ENCODE peak calls at places on chromosomes 5 and 9, in ten cellular contexts. One of them, this sample, is unnamed.

GRCh38 chr9:93468763-93469456 is 15.5 kb upstream of the FAM120AOS start:
- DNase-seq in HuH-7: no peak
- DNase-seq in activated naive CD4-positive, alpha-beta T cell treated with anti-CD3 and anti-CD28 coated beads, Interleukin-2, amount 10 ng/mL, durations not matched to agents 7 days and 5 days: no peak
- DNase-seq in stimulated activated CD8-positive, alpha-beta memory T cell treated with anti-CD3 and anti-CD28 coated beads, Interleukin-4, amount 100 ng/mL, for 48 hours: no peak
- DNase-seq in progenitor cell of endocrine pancreas: no peak
- DNase-seq in dorsolateral prefrontal cortex: no peak
- DNase-seq in mesothelial cell of epicardium: no peak
- DNase-seq in HuH-7.5: no peak
- DNase-seq in substantia nigra: no peak
- DNase-seq in stimulated activated CD4-positive, alpha-beta T cell treated with anti-CD3 and anti-CD28 coated beads, Interleukin-15, amount 100 ng/mL, for 1 hour: no peak
- DNase-seq in this sample: no peak

GRCh38 chr5:81848368-81848767 is 97.5 kb upstream of the SSBP2 start:
- DNase-seq in HuH-7: no peak
- DNase-seq in activated naive CD4-positive, alpha-beta T cell treated with anti-CD3 and anti-CD28 coated beads, Interleukin-2, amount 10 ng/mL, durations not matched to agents 7 days and 5 days: no peak
- DNase-seq in stimulated activated CD8-positive, alpha-beta memory T cell treated with anti-CD3 and anti-CD28 coated beads, Interleukin-4, amount 100 ng/mL, for 48 hours: no peak
- DNase-seq in progenitor cell of endocrine pancreas: no peak
- DNase-seq in dorsolateral prefrontal cortex: no peak
- DNase-seq in mesothelial cell of epicardium: no peak
- DNase-seq in HuH-7.5: no peak
- DNase-seq in substantia nigra: no peak
- DNase-seq in stimulated activated CD4-positive, alpha-beta T cell treated with anti-CD3 and anti-CD28 coated beads, Interleukin-15, amount 100 ng/mL, for 1 hour: no peak
- DNase-seq in this sample: no peak

GRCh38 chr5:61449756-61450155 is 117.7 kb downstream of the ZSWIM6 start:
- DNase-seq in HuH-7: no peak
- DNase-seq in activated naive CD4-positive, alpha-beta T cell treated with anti-CD3 and anti-CD28 coated beads, Interleukin-2, amount 10 ng/mL, durations not matched to agents 7 days and 5 days: no peak
- DNase-seq in stimulated activated CD8-positive, alpha-beta memory T cell treated with anti-CD3 and anti-CD28 coated beads, Interleukin-4, amount 100 ng/mL, for 48 hours: no peak
- DNase-seq in progenitor cell of endocrine pancreas: no peak
- DNase-seq in dorsolateral prefrontal cortex: no peak
- DNase-seq in mesothelial cell of epicardium: no peak
- DNase-seq in HuH-7.5: no peak
- DNase-seq in substantia nigra: no peak
- DNase-seq in stimulated activated CD4-positive, alpha-beta T cell treated with anti-CD3 and anti-CD28 coated beads, Interleukin-15, amount 100 ng/mL, for 1 hour: no peak
- DNase-seq in this sample: no peak

GRCh38 chr5:178227138-178227659 is 5.4 kb downstream of the PHYKPL start:
- DNase-seq in HuH-7: no peak
- DNase-seq in activated naive CD4-positive, alpha-beta T cell treated with anti-CD3 and anti-CD28 coated beads, Interleukin-2, amount 10 ng/mL, durations not matched to agents 7 days and 5 days: no peak
- DNase-seq in stimulated activated CD8-positive, alpha-beta memory T cell treated with anti-CD3 and anti-CD28 coated beads, Interleukin-4, amount 100 ng/mL, for 48 hours: no peak
- DNase-seq in progenitor cell of endocrine pancreas: no peak
- DNase-seq in dorsolateral prefrontal cortex: no peak
- DNase-seq in mesothelial cell of epicardium: no peak
- DNase-seq in HuH-7.5: no peak
- DNase-seq in substantia nigra: no peak
- DNase-seq in stimulated activated CD4-positive, alpha-beta T cell treated with anti-CD3 and anti-CD28 coated beads, Interleukin-15, amount 100 ng/mL, for 1 hour: no peak
- DNase-seq in this sample: peak; percentile 19

GRCh38 chr9:81801190-81801589 is 111.8 kb upstream of the TLE1 start:
- DNase-seq in HuH-7: no peak
- DNase-seq in activated naive CD4-positive, alpha-beta T cell treated with anti-CD3 and anti-CD28 coated beads, Interleukin-2, amount 10 ng/mL, durations not matched to agents 7 days and 5 days: no peak
- DNase-seq in stimulated activated CD8-positive, alpha-beta memory T cell treated with anti-CD3 and anti-CD28 coated beads, Interleukin-4, amount 100 ng/mL, for 48 hours: no peak
- DNase-seq in progenitor cell of endocrine pancreas: no peak
- DNase-seq in dorsolateral prefrontal cortex: no peak
- DNase-seq in mesothelial cell of epicardium: no peak
- DNase-seq in HuH-7.5: no peak
- DNase-seq in substantia nigra: no peak
- DNase-seq in stimulated activated CD4-positive, alpha-beta T cell treated with anti-CD3 and anti-CD28 coated beads, Interleukin-15, amount 100 ng/mL, for 1 hour: no peak
- DNase-seq in this sample: no peak

GRCh38 chr9:78053627-78054026 is 22.0 kb upstream of the GNAQ start:
- DNase-seq in HuH-7: no peak
- DNase-seq in activated naive CD4-positive, alpha-beta T cell treated with anti-CD3 and anti-CD28 coated beads, Interleukin-2, amount 10 ng/mL, durations not matched to agents 7 days and 5 days: peak; percentile 30
- DNase-seq in stimulated activated CD8-positive, alpha-beta memory T cell treated with anti-CD3 and anti-CD28 coated beads, Interleukin-4, amount 100 ng/mL, for 48 hours: no peak
- DNase-seq in progenitor cell of endocrine pancreas: no peak
- DNase-seq in dorsolateral prefrontal cortex: no peak
- DNase-seq in mesothelial cell of epicardium: no peak
- DNase-seq in HuH-7.5: no peak
- DNase-seq in substantia nigra: no peak
- DNase-seq in stimulated activated CD4-positive, alpha-beta T cell treated with anti-CD3 and anti-CD28 coated beads, Interleukin-15, amount 100 ng/mL, for 1 hour: no peak
- DNase-seq in this sample: no peak

GRCh38 chr9:109297899-109298298 is 23.0 kb downstream of the EPB41L4B start:
- DNase-seq in HuH-7: no peak
- DNase-seq in activated naive CD4-positive, alpha-beta T cell treated with anti-CD3 and anti-CD28 coated beads, Interleukin-2, amount 10 ng/mL, durations not matched to agents 7 days and 5 days: no peak
- DNase-seq in stimulated activated CD8-positive, alpha-beta memory T cell treated with anti-CD3 and anti-CD28 coated beads, Interleukin-4, amount 100 ng/mL, for 48 hours: no peak
- DNase-seq in progenitor cell of endocrine pancreas: no peak
- DNase-seq in dorsolateral prefrontal cortex: no peak
- DNase-seq in mesothelial cell of epicardium: no peak
- DNase-seq in HuH-7.5: no peak
- DNase-seq in substantia nigra: no peak
- DNase-seq in stimulated activated CD4-positive, alpha-beta T cell treated with anti-CD3 and anti-CD28 coated beads, Interleukin-15, amount 100 ng/mL, for 1 hour: no peak
- DNase-seq in this sample: no peak

GRCh38 chr5:171975262-171975876 is 31.1 kb downstream of the FBXW11 start:
- DNase-seq in HuH-7: no peak
- DNase-seq in activated naive CD4-positive, alpha-beta T cell treated with anti-CD3 and anti-CD28 coated beads, Interleukin-2, amount 10 ng/mL, durations not matched to agents 7 days and 5 days: no peak
- DNase-seq in stimulated activated CD8-positive, alpha-beta memory T cell treated with anti-CD3 and anti-CD28 coated beads, Interleukin-4, amount 100 ng/mL, for 48 hours: no peak
- DNase-seq in progenitor cell of endocrine pancreas: no peak
- DNase-seq in dorsolateral prefrontal cortex: no peak
- DNase-seq in mesothelial cell of epicardium: no peak
- DNase-seq in HuH-7.5: no peak
- DNase-seq in substantia nigra: no peak
- DNase-seq in stimulated activated CD4-positive, alpha-beta T cell treated with anti-CD3 and anti-CD28 coated beads, Interleukin-15, amount 100 ng/mL, for 1 hour: no peak
- DNase-seq in this sample: no peak

GRCh38 chr5:39367711-39368110 is 3.4 kb upstream of the C9 start:
- DNase-seq in HuH-7: no peak
- DNase-seq in activated naive CD4-positive, alpha-beta T cell treated with anti-CD3 and anti-CD28 coated beads, Interleukin-2, amount 10 ng/mL, durations not matched to agents 7 days and 5 days: no peak
- DNase-seq in stimulated activated CD8-positive, alpha-beta memory T cell treated with anti-CD3 and anti-CD28 coated beads, Interleukin-4, amount 100 ng/mL, for 48 hours: no peak
- DNase-seq in progenitor cell of endocrine pancreas: no peak
- DNase-seq in dorsolateral prefrontal cortex: no peak
- DNase-seq in mesothelial cell of epicardium: no peak
- DNase-seq in HuH-7.5: no peak
- DNase-seq in substantia nigra: no peak
- DNase-seq in stimulated activated CD4-positive, alpha-beta T cell treated with anti-CD3 and anti-CD28 coated beads, Interleukin-15, amount 100 ng/mL, for 1 hour: no peak
- DNase-seq in this sample: no peak